ENCODE peak calls at places on chromosomes 3 and 15, in eight cellular contexts. R is AG09309, C is cardiac fibroblast, U is fibroblast of the aortic adventitia, I is pancreas, O is psoas muscle, V is GM12865, M is GM06990. P is an unnamed sample.

GRCh38 chr3:194637066-194637465 is 3.8 kb upstream of the TMEM44 start:
- DNase-seq in R (no peak), C (peak), U (peak), I (no peak), O (no peak), V (no peak), M (no peak), P (peak)

GRCh38 chr15:88954431-88955277 is 41.5 kb upstream of the MFGE8 start:
- DNase-seq in R (no peak), C (peak), U (peak), I (no peak), O (peak), V (peak), M (peak), P (no peak)

GRCh38 chr3:45240292-45240691 is 14.2 kb upstream of the TMEM158 start:
- DNase-seq in R (no peak), C (no peak), U (no peak), I (no peak), O (no peak), V (no peak), M (no peak), P (no peak)

GRCh38 chr3:122984650-122985049 is 42.9 kb downstream of the SEMA5B start:
- DNase-seq in R (no peak), C (no peak), U (no peak), I (no peak), O (no peak), V (no peak), M (no peak), P (no peak)

GRCh38 chr3:129025108-129025507 is 24.0 kb downstream of the EFCC1 start:
- DNase-seq in R (no peak), C (no peak), U (no peak), I (no peak), O (no peak), V (no peak), M (no peak), P (no peak)

GRCh38 chr15:36332896-36333295 is 246.5 kb upstream of the CDIN1 start:
- DNase-seq in R (no peak), C (no peak), U (no peak), I (no peak), O (no peak), V (no peak), M (no peak), P (no peak)

GRCh38 chr15:41870689-41871081 is 23.2 kb downstream of the SPTBN5 start:
- DNase-seq in R (peak), C (peak), U (peak), I (no peak), O (no peak), V (no peak), M (no peak), P (peak)

GRCh38 chr3:172987268-172987667 is 153.8 kb downstream of the SPATA16 start:
- DNase-seq in R (no peak), C (peak), U (no peak), I (no peak), O (no peak), V (no peak), M (no peak), P (no peak)

GRCh38 chr3:101182734-101183133 is 137.6 kb downstream of the IMPG2 start:
- DNase-seq in R (no peak), C (peak), U (peak), I (no peak), O (no peak), V (no peak), M (no peak), P (peak)

GRCh38 chr3:156300929-156301806 is 180.8 kb downstream of the KCNAB1 start:
- DNase-seq in R (no peak), C (peak), U (peak), I (no peak), O (no peak), V (no peak), M (no peak), P (no peak)

GRCh38 chr3:142947799-142948575 is 15.5 kb downstream of the PAQR9 start:
- DNase-seq in R (no peak), C (peak), U (no peak), I (no peak), O (no peak), V (no peak), M (no peak), P (peak)
- TF ChIP-seq CTCF in R (no peak), C (no peak), U (no peak), I (no peak), O (no peak), V (no peak), M (no peak), P (no peak)

GRCh38 chr15:56241374-56242085 is 2.1 kb downstream of the RFX7 start:
- DNase-seq in R (no peak), C (no peak), U (no peak), I (no peak), O (no peak), V (peak), M (no peak), P (peak)
- H3K4me3 ChIP-seq in R (peak), C (peak), U (peak), I (peak), O (peak), V (peak), M (peak), P (peak)

DNA sequence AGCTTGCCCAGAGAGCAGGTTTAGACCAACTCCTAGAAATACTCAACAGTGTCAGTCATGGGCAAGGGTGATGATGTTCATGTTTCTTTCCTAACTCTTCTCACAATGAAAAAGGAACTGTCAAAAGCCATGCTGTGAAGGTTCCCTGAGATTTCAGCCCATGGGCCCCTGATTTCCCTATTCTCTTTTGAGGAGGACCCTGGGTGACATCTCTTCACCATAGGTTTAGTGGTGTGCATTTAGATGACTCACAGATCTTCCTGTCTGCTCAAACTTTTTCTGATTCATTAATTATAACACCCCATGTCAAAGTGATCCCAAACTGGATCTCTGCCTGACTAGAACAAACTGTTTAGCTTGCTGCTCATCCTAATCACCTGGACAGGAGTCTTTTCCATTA is 108.0 kb downstream of the BBX start:
- DNase-seq in R (no peak), C (no peak), U (no peak), I (no peak), O (no peak), V (no peak), M (no peak), P (no peak)
- TF ChIP-seq CTCF in R (no peak), C (no peak), U (no peak), I (no peak), O (no peak), V (no peak), M (no peak), P (no peak)

GRCh38 chr3:65857327-65857726 is 181.4 kb downstream of the MAGI1 start:
- DNase-seq in R (no peak), C (no peak), U (no peak), I (no peak), O (no peak), V (no peak), M (no peak), P (no peak)

GRCh38 chr3:65858749-65859148 is 180.0 kb downstream of the MAGI1 start:
- DNase-seq in R (no peak), C (no peak), U (no peak), I (no peak), O (no peak), V (no peak), M (no peak), P (no peak)

GRCh38 chr3:65856907-65857306 is 181.8 kb downstream of the MAGI1 start:
- DNase-seq in R (no peak), C (no peak), U (peak), I (no peak), O (no peak), V (no peak), M (no peak), P (no peak)

GRCh38 chr3:65854606-65855304 is 184.0 kb downstream of the MAGI1 start:
- DNase-seq in R (no peak), C (no peak), U (no peak), I (no peak), O (no peak), V (peak), M (peak), P (peak)

DNA sequence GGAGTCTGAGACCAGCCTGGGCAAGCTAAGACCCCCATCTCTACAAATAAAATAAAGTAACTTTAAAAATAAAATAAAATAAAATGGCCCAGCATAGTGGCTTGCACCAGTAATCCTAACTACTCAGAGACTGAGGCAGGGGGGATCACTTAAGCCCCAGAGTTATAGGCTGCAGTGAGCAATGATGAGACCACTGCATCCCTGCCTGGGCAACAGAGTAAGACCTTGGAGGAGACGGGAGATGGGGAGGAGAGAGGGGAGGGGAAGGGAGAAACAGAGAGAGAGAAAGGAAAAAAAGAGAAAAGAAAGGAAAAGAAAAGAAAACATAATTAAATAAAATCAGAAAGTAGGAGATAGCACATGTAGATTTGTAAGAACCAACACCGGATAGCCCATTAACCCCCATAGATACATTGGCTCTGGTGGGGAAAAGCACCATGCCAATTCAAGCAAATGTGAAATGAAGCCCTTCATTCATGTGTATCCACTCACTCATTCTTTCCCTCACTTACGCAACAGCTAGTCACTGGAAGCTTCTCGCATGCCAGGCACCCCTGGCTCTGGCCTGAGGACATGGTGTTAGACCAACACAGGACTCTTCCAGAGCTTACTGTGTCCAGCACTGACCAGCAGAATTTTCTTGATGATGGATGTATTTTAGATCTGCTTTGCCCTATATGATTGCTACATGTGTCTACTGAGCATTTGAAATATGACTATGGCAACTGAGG is 183.2 kb downstream of the MAGI1 start:
- DNase-seq in R (peak), C (peak), U (peak), I (no peak), O (peak), V (no peak), M (no peak), P (peak)
- H3K4me3 ChIP-seq in R (no peak), C (no peak), U (no peak), I (no peak), O (no peak), V (no peak), M (no peak), P (no peak)

GRCh38 chr3:48088749-48089466 is 72.7 kb upstream of the MAP4 start:
- DNase-seq in R (peak), C (peak), U (peak), I (peak), O (peak), V (peak), M (peak), P (peak)
- TF ChIP-seq CTCF in R (no peak), C (peak), U (peak), I (no peak), O (no peak), V (no peak), M (peak), P (no peak)